ENCODE peak calls at places on chromosomes 2 and 18, in seven cellular contexts. Y is breast epithelium, V is K562, F is uterus, W is HCT116, Z is stomach, M is ovary. D is an unnamed sample.

GRCh38 chr2:120477831-120478481 is 132.0 kb downstream of the INHBB start:
- DNase-seq in Y (no peak), V (no peak), W (no peak), M (no peak), F (no peak), Z (no peak), D (no peak)

GRCh38 chr18:22828171-22828570 is 105.0 kb upstream of the RBBP8 start:
- DNase-seq in V (no peak), W (no peak), Y (no peak), M (no peak), Z (no peak), F (no peak), D (no peak)

GRCh38 chr18:12911025-12911927 is 27.2 kb upstream of the PTPN2 start:
- DNase-seq in F (no peak), V (no peak), Y (no peak), W (no peak), M (peak), Z (no peak), D (peak)

GRCh38 chr2:241703128-241703604 is 1.3 kb downstream of the ING5 start:
- DNase-seq in F (no peak), V (no peak), W (no peak), Y (no peak), Z (peak), M (peak), D (no peak)

GRCh38 chr2:69493268-69493667 is 56.0 kb upstream of the NFU1 start:
- DNase-seq in W (no peak), F (no peak), M (no peak), Y (no peak), Z (peak), V (no peak), D (peak)

GRCh38 chr2:63788070-63788469 is 53.6 kb upstream of the UGP2 start:
- DNase-seq in M (no peak), Y (no peak), V (no peak), Z (no peak), W (no peak), F (no peak), D (no peak)

GRCh38 chr2:88834376-88834775 is 142.9 kb downstream of the RPIA start:
- DNase-seq in V (no peak), W (no peak), Y (no peak), M (no peak), Z (no peak), F (no peak), D (no peak)

GRCh38 chr2:47771211-47771610 is 11.7 kb upstream of the MSH6 start:
- DNase-seq in Z (no peak), V (peak), Y (no peak), M (no peak), F (peak), W (peak), D (no peak)

GRCh38 chr18:58076052-58076451 is 32.0 kb downstream of the NEDD4L start:
- DNase-seq in F (no peak), M (no peak), V (no peak), Z (no peak), W (no peak), Y (no peak), D (no peak)

GRCh38 chr2:70855679-70856078 is 20.1 kb upstream of the CD207 start:
- DNase-seq in V (no peak), Z (no peak), W (no peak), M (no peak), Y (no peak), F (no peak), D (no peak)

GRCh38 chr2:58739033-58739432 is 497.9 kb upstream of the FANCL start:
- DNase-seq in V (no peak), Y (no peak), F (no peak), M (no peak), Z (no peak), W (no peak), D (no peak)

GRCh38 chr2:66929632-66930385 is 467.3 kb upstream of the ETAA1 start:
- DNase-seq in Z (peak), V (no peak), M (peak), W (no peak), F (peak), Y (peak), D (peak)

GRCh38 chr18:76443519-76444435 is 51.3 kb downstream of the ZNF516 start:
- DNase-seq in V (no peak), F (no peak), Y (no peak), W (no peak), Z (no peak), M (no peak), D (no peak)

GRCh38 chr2:171260471-171261424 is 100.1 kb upstream of the TLK1 start:
- DNase-seq in Z (no peak), W (no peak), M (no peak), F (no peak), Y (no peak), V (no peak), D (no peak)

GRCh38 chr2:63590621-63591408 is 2.1 kb downstream of the MDH1 start:
- DNase-seq in Z (no peak), Y (no peak), W (no peak), M (no peak), F (peak), V (no peak), D (peak)

GRCh38 chr2:142131016-142131714 is at the start of gene LRP1B:
- DNase-seq in Z (no peak), M (no peak), F (no peak), W (no peak), V (no peak), Y (no peak), D (no peak)

GRCh38 chr2:226403360-226403759 is 396.3 kb downstream of the IRS1 start:
- DNase-seq in W (no peak), F (no peak), V (no peak), Z (no peak), M (no peak), Y (no peak), D (no peak)

GRCh38 chr18:53864758-53865157 is 359.7 kb downstream of the MBD2 start:
- DNase-seq in M (no peak), Z (no peak), Y (no peak), F (no peak), V (no peak), W (no peak), D (no peak)

GRCh38 chr2:226079186-226079585 is 679.7 kb downstream of the NYAP2 start:
- DNase-seq in W (no peak), Y (no peak), F (no peak), V (no peak), Z (no peak), M (no peak), D (no peak)

GRCh38 chr2:117336496-117336895 is 478.0 kb upstream of the DDX18 start:
- DNase-seq in Y (no peak), V (no peak), Z (no peak), M (no peak), W (no peak), F (no peak), D (no peak)

GRCh38 chr2:129069875-129070594 is 751.4 kb upstream of the HS6ST1 start:
- DNase-seq in V (no peak), M (no peak), Y (peak), W (no peak), F (no peak), Z (peak), D (peak)

GRCh38 chr2:21260316-21260715 is 136.5 kb downstream of the TDRD15 start:
- DNase-seq in W (no peak), M (no peak), V (no peak), F (no peak), Z (no peak), Y (no peak), D (no peak)

GRCh38 chr2:20062615-20063545 is 11.5 kb upstream of the LAPTM4A start:
- DNase-seq in F (peak), M (no peak), W (no peak), V (no peak), Y (no peak), Z (no peak), D (no peak)

GRCh38 chr2:237996041-237996593 is 29.3 kb downstream of the UBE2F start:
- DNase-seq in V (no peak), F (no peak), Z (no peak), W (no peak), Y (no peak), M (no peak), D (no peak)

GRCh38 chr18:53906681-53907080 is 317.8 kb downstream of the MBD2 start:
- DNase-seq in V (no peak), Z (no peak), W (no peak), Y (no peak), F (no peak), M (no peak), D (no peak)

GRCh38 chr18:6948238-6948637 is 169.4 kb downstream of the LAMA1 start:
- DNase-seq in Y (no peak), Z (no peak), M (no peak), W (no peak), V (no peak), F (no peak), D (no peak)

GRCh38 chr2:231688616-231689508 is 19.5 kb upstream of the PTMA start:
- DNase-seq in W (no peak), M (no peak), Z (no peak), V (no peak), Y (no peak), F (no peak), D (no peak)

GRCh38 chr2:231687133-231687852 is 21.0 kb upstream of the PTMA start:
- DNase-seq in Y (no peak), Z (peak), M (peak), W (no peak), F (no peak), V (peak), D (peak)

GRCh38 chr2:231689509-231689893 is 18.8 kb upstream of the PTMA start:
- DNase-seq in W (no peak), V (no peak), M (no peak), Y (no peak), Z (no peak), F (no peak), D (no peak)

GRCh38 chr2:231686192-231687100 is 21.9 kb upstream of the PTMA start:
- DNase-seq in F (no peak), M (no peak), V (no peak), Y (no peak), Z (no peak), W (no peak), D (no peak)

GRCh38 chr2:231687961-231688360 is 20.4 kb upstream of the PTMA start:
- DNase-seq in Z (no peak), V (no peak), Y (no peak), W (no peak), M (no peak), F (no peak), D (no peak)
- H3K4me3 ChIP-seq in Z (no peak), V (no peak), Y (no peak), W (no peak), M (no peak), F (no peak), D (no peak)

GRCh38 chr2:44843086-44843485 is 98.4 kb upstream of the SIX3 start:
- DNase-seq in F (no peak), Y (no peak), Z (no peak), V (no peak), M (no peak), W (no peak), D (no peak)

GRCh38 chr2:44844651-44845270 is 96.7 kb upstream of the SIX3 start:
- DNase-seq in V (no peak), Y (no peak), Z (no peak), W (no peak), F (no peak), M (no peak), D (no peak)

GRCh38 chr2:44839370-44839769 is 102.1 kb upstream of the SIX3 start:
- DNase-seq in Z (no peak), F (no peak), M (no peak), Y (no peak), V (no peak), W (no peak), D (no peak)

GRCh38 chr2:44840186-44840850 is 101.2 kb upstream of the SIX3 start:
- DNase-seq in M (no peak), W (no peak), Y (no peak), Z (no peak), F (no peak), V (no peak), D (no peak)

DNA sequence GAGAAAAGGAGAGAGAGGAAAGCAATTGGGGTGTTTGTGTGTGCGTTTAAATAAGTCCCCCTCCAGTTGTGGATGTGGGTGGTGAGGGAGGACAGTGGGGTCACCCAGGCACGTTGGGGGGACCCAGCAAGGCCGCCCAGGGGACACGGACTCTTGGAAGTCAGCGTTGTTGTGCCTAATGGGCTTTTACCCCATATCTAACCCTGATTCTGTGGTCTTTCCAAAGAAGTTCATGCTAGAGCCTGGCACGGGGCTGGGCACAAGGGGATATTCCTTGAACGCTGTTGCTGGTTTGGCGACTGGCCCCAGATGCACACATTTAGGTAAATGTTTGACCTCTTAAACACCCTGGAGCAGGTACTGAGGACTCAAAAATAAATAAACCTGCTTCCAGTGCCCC is 97.9 kb upstream of the SIX3 start:
- DNase-seq in V (no peak), Y (no peak), Z (no peak), W (no peak), M (no peak), F (no peak), D (no peak)
- TF ChIP-seq POLR2A in V (no peak), Y (no peak), Z (no peak), W (no peak), M (no peak), F (no peak), D (no peak)

DNA sequence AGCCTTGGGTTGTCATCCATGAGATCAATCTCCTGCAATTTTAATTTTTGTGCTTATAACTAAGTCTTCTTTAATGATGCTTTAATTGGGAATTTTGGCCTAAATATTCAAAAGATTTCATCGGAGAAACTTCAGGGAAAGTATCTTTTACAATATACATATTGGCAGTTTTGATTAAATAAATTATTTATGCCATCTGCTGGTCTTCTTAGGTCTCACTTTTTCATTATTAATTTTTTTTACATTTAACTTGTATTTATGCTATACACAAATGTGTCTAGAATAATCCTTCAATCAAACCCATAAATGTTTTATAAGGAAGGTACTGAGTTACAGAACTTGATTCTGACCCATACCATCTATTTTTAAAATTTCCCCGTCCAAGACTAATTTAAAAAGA is 95.1 kb upstream of the XPO1 start:
- DNase-seq in Y (no peak), Z (no peak), F (no peak), W (no peak), V (no peak), M (no peak), D (no peak)
- TF ChIP-seq CTCF in Y (no peak), Z (no peak), F (no peak), W (no peak), V (no peak), M (no peak), D (no peak)

GRCh38 chr2:73895473-73895872 is 2.7 kb downstream of the ACTG2 start:
- DNase-seq in V (no peak), M (no peak), F (no peak), Y (no peak), Z (no peak), W (no peak), D (no peak)

GRCh38 chr2:73892631-73893329 is at the start of gene ACTG2:
- DNase-seq in M (no peak), F (peak), W (no peak), V (no peak), Z (no peak), Y (peak), D (peak)

GRCh38 chr2:73894877-73895276 is 2.1 kb downstream of the ACTG2 start:
- DNase-seq in Z (no peak), F (no peak), M (no peak), W (no peak), V (no peak), Y (peak), D (no peak)

GRCh38 chr2:73894475-73894850 is 1.7 kb downstream of the ACTG2 start:
- DNase-seq in Y (no peak), V (no peak), M (no peak), F (no peak), W (no peak), Z (no peak), D (no peak)

DNA sequence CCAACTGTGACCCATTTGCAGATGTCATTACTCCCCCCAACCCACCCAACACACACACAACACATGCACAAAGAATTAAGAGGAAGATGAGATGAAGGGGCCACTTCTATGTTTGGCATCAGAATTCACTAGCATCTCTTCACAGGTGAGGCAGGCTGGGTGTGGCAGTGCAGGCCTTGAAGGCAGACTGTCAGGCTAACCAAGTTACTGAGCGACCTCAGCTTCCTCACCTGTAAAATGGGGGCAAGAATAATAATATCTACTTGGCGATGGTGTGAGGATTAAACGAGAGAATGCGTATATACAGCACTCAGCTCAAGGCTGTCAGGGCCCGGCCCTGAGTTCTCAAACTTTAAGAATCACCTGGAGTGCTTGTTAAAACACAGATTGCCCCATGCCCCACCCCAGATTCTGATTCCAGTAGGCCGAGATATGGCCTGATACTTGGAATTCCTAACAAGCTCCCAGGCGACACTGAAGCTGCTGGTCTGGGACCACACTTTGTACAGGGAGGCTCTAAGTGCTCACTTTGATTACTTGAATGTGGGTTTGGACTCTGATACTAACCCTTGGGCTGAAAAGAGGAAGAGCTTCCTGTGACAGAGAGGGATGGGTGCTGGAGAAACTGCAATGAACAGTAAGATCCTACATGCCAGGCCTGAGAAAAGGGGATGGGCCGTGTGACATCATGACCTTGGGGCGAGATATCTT is 1.1 kb downstream of the ACTG2 start:
- DNase-seq in W (no peak), F (no peak), Z (no peak), Y (no peak), V (no peak), M (no peak), D (no peak)
- H3K4me3 ChIP-seq in W (no peak), F (peak), Z (peak), Y (peak), V (no peak), M (peak), D (peak)

GRCh38 chr2:230658877-230659652 is 53.6 kb upstream of the CAB39 start:
- DNase-seq in Z (no peak), W (no peak), Y (no peak), F (no peak), M (no peak), V (peak), D (no peak)

GRCh38 chr2:230657462-230657861 is 55.2 kb upstream of the CAB39 start:
- DNase-seq in Z (no peak), Y (no peak), M (no peak), W (no peak), F (no peak), V (no peak), D (no peak)

GRCh38 chr2:230660294-230661060 is 52.2 kb upstream of the CAB39 start:
- DNase-seq in Y (peak), V (no peak), M (no peak), F (peak), Z (peak), W (no peak), D (peak)

GRCh38 chr2:230657906-230658305 is 54.7 kb upstream of the CAB39 start:
- DNase-seq in V (no peak), Y (no peak), F (no peak), M (no peak), W (no peak), Z (no peak), D (no peak)

DNA sequence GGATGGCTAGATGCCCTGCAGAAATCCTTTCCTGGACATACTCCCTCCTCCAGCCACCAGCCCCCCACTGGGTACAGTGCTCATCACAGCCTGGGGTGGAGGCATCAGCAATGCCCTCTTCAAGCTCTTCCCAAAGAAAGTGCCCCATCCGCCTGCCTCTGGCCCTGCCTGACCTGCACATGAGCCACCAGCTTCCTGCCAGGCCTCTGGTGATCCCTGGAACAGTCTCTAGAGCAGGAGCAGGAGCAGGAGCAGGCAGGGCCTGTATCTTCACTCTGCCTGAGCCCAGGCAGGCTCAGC is 54.1 kb upstream of the CAB39 start:
- DNase-seq in M (no peak), F (no peak), Z (no peak), W (no peak), V (no peak), Y (no peak), D (no peak)
- TF ChIP-seq POLR2A in M (no peak), F (no peak), Z (no peak), W (no peak), V (no peak), Y (no peak), D (no peak)

DNA sequence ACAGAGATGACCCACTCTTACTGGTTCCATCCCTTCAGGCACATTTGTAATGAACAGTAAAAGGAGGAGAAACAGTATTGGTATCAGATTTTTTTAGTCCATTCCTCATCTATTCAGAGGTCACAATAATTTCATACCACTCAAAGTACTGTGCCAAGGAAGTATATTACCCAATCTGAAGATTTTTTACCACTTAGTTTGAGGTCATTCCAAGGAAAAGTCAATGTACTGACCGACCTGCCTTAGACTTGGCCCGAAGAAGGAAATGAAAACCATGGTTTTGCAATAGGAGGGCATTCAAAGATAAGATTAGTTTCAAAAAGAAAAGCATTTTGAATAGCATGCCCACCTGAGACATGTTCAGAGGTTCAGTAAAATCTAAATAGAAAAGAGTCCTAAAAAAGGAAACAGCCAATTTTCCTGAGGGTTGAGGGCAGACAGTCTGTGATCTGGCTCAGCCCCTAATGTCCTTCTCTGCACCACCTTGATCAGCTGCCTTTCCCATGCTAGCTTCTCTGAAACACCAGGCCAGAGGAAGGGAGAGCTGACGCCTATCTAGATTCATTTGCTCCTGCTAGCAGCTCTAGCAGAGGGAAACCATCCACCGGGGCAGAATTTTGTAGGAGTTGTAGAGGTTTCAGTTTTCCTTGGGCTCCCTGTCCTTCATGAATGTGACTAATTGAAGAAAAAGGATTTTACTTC is 107.3 kb upstream of the FZD5 start:
- DNase-seq in V (no peak), W (no peak), Y (no peak), Z (no peak), F (no peak), M (no peak), D (no peak)
- TF ChIP-seq CTCF in V (no peak), W (no peak), Y (no peak), Z (no peak), F (no peak), M (no peak), D (no peak)

GRCh38 chr18:28043631-28044030 is 133.3 kb downstream of the CDH2 start:
- DNase-seq in Y (no peak), W (no peak), V (no peak), Z (no peak), F (no peak), M (no peak), D (no peak)
- H3K4me3 ChIP-seq in Y (no peak), W (no peak), V (no peak), Z (no peak), F (no peak), M (no peak), D (no peak)

GRCh38 chr2:74558284-74559230 is 4.0 kb downstream of the DOK1 start:
- DNase-seq in M (no peak), Y (no peak), F (no peak), V (no peak), W (no peak), Z (no peak), D (no peak)
- TF ChIP-seq POLR2A in M (no peak), Y (no peak), F (no peak), V (no peak), W (no peak), Z (no peak), D (no peak)

D was measured in transverse colon.